ENCODE peak calls at places on chromosomes 4 and X, in ten cellular contexts. U is T-cell; S is NCI-H1092; K is ELR; X is germinal center; G is stimulated activated CD4-positive, alpha-beta T cell treated with anti-CD3 and anti-CD28 coated beads, Interleukin-2, amount 100 ng/mL, for 48 hours; D is A549; L is activated CD4-positive, alpha-beta T cell treated with anti-CD3 and anti-CD28 coated beads, Interleukin-2, amount 10 ng/mL, durations not matched to agents 7 days and 5 days; O is spleen; C is RWPE2. V is an unnamed sample.

GRCh38 chr4:105092768-105093167 is 53.9 kb upstream of the TET2 start:
- DNase-seq in U (no peak), S (no peak), K (peak; percentile 28), X (no peak), G (no peak), D (no peak), L (no peak), O (no peak), C (no peak), V (no peak)

GRCh38 chrX:9578083-9578779 is 113.4 kb downstream of the TBL1X start:
- DNase-seq in U (no peak), S (no peak), K (no peak), X (no peak), G (no peak), D (no peak), L (no peak), O (no peak), C (no peak), V (no peak)

GRCh38 chr4:37839426-37839825 is 12.9 kb downstream of the PGM2 start:
- DNase-seq in U (no peak), S (no peak), K (peak; percentile 28), X (no peak), G (no peak), D (no peak), L (no peak), O (no peak), C (no peak), V (no peak)

GRCh38 chr4:78512357-78512920 is 39.1 kb upstream of the ANXA3 start:
- DNase-seq in U (no peak), S (no peak), K (no peak), X (no peak), G (no peak), D (no peak), L (no peak), O (no peak), C (no peak), V (no peak)

GRCh38 chr4:166088576-166088975 is 215.5 kb downstream of the TLL1 start:
- DNase-seq in U (no peak), S (no peak), K (no peak), X (no peak), G (no peak), D (no peak), L (no peak), O (no peak), C (no peak), V (no peak)

GRCh38 chr4:186792994-186793393 is 69.3 kb upstream of the FAT1 start:
- DNase-seq in U (no peak), S (no peak), K (no peak), X (no peak), G (no peak), D (peak; percentile 7), L (no peak), O (no peak), C (no peak), V (no peak)

GRCh38 chrX:13732246-13733067 is 2.0 kb downstream of the TRAPPC2 start:
- DNase-seq in U (no peak), S (no peak), K (no peak), X (no peak), G (no peak), D (no peak), L (no peak), O (no peak), C (no peak), V (no peak)

GRCh38 chrX:29530520-29530919 is 684.8 kb upstream of the MAGEB2 start:
- DNase-seq in U (no peak), S (no peak), K (no peak), X (no peak), G (no peak), D (peak; percentile 10), L (no peak), O (no peak), C (no peak), V (no peak)

GRCh38 chr4:110119880-110120279 is 78.5 kb downstream of the ELOVL6 start:
- DNase-seq in U (no peak), S (no peak), K (peak; percentile 52), X (no peak), G (no peak), D (no peak), L (no peak), O (no peak), C (no peak), V (no peak)

GRCh38 chrX:132401935-132402334 is 86.9 kb downstream of the MBNL3 start:
- DNase-seq in U (no peak), S (no peak), K (no peak), X (no peak), G (no peak), D (no peak), L (no peak), O (no peak), C (no peak), V (no peak)

GRCh38 chr4:10348241-10348640 is 109.0 kb downstream of the ZNF518B start:
- DNase-seq in U (no peak), S (no peak), K (no peak), X (no peak), G (no peak), D (no peak), L (no peak), O (no peak), C (no peak), V (no peak)

GRCh38 chr4:74661427-74662171 is 132.7 kb downstream of the BTC start:
- DNase-seq in U (no peak), S (no peak), K (peak; percentile 76), X (no peak), G (no peak), D (peak; percentile 73), L (no peak), O (no peak), C (no peak), V (no peak)

GRCh38 chr4:2256156-2256731 is 5.7 kb downstream of the MXD4 start:
- DNase-seq in U (peak; percentile 21), S (no peak), K (no peak), X (no peak), G (no peak), D (no peak), L (peak; percentile 5), O (peak; percentile 77), C (peak; percentile 58), V (peak; percentile 87)

GRCh38 chr4:53813991-53814390 is 222.7 kb upstream of the LNX1 start:
- DNase-seq in U (no peak), S (no peak), K (no peak), X (no peak), G (no peak), D (no peak), L (no peak), O (no peak), C (no peak), V (no peak)

GRCh38 chr4:151100517-151100916 is 1.1 kb downstream of the RPS3A start:
- DNase-seq in U (no peak), S (no peak), K (no peak), X (no peak), G (no peak), D (no peak), L (no peak), O (no peak), C (no peak), V (no peak)

GRCh38 chrX:151019837-151020236 is 36.7 kb downstream of the HMGB3 start:
- DNase-seq in U (no peak), S (no peak), K (peak; percentile 63), X (no peak), G (no peak), D (no peak), L (no peak), O (no peak), C (no peak), V (no peak)

GRCh38 chrX:69510137-69510715 is 6.1 kb downstream of the NALF2 start:
- DNase-seq in U (no peak), S (no peak), K (no peak), X (no peak), G (no peak), D (no peak), L (no peak), O (no peak), C (no peak), V (no peak)

GRCh38 chr4:164997324-164997723 is 19.9 kb upstream of the TRIM61 start:
- DNase-seq in U (no peak), S (no peak), K (peak; percentile 24), X (no peak), G (no peak), D (peak; percentile 17), L (no peak), O (no peak), C (no peak), V (no peak)

GRCh38 chr4:26032572-26033320 is 118.7 kb downstream of the SMIM20 start:
- DNase-seq in U (no peak), S (peak; percentile 42), K (peak; percentile 57), X (no peak), G (no peak), D (no peak), L (no peak), O (no peak), C (no peak), V (no peak)

GRCh38 chr4:65223601-65224000 is 446.7 kb downstream of the EPHA5 start:
- DNase-seq in U (no peak), S (no peak), K (peak; percentile 5), X (no peak), G (no peak), D (no peak), L (no peak), O (no peak), C (no peak), V (no peak)

GRCh38 chrX:19094654-19095053 is 27.6 kb downstream of the ADGRG2 start:
- DNase-seq in U (no peak), S (no peak), K (no peak), X (no peak), G (no peak), D (no peak), L (no peak), O (no peak), C (no peak), V (no peak)

GRCh38 chr4:180219080-180219479 is 2024.1 kb upstream of the TENM3 start:
- DNase-seq in U (no peak), S (no peak), K (no peak), X (no peak), G (no peak), D (no peak), L (no peak), O (no peak), C (no peak), V (no peak)

GRCh38 chr4:181541396-181541795 is 701.8 kb upstream of the TENM3 start:
- DNase-seq in U (no peak), S (no peak), K (peak; percentile 2), X (no peak), G (no peak), D (no peak), L (no peak), O (no peak), C (no peak), V (no peak)

GRCh38 chrX:30821116-30821515 is 67.9 kb downstream of the TAB3 start:
- DNase-seq in U (no peak), S (no peak), K (peak; percentile 4), X (no peak), G (no peak), D (no peak), L (no peak), O (no peak), C (no peak), V (no peak)

GRCh38 chr4:16858275-16858752 is 40.1 kb downstream of the LDB2 start:
- DNase-seq in U (no peak), S (no peak), K (peak; percentile 92), X (no peak), G (no peak), D (no peak), L (no peak), O (no peak), C (no peak), V (no peak)

GRCh38 chr4:67546971-67547370 is 1.7 kb upstream of the CENPC start:
- DNase-seq in U (no peak), S (no peak), K (no peak), X (no peak), G (no peak), D (no peak), L (no peak), O (no peak), C (no peak), V (no peak)

GRCh38 chr4:98516042-98516440 is 142.4 kb downstream of the TSPAN5 start:
- DNase-seq in U (no peak), S (no peak), K (peak; percentile 92), X (no peak), G (no peak), D (peak; percentile 53), L (no peak), O (no peak), C (no peak), V (no peak)

GRCh38 chrX:46994096-46994495 is 81.9 kb downstream of the JADE3 start:
- DNase-seq in U (no peak), S (no peak), K (no peak), X (no peak), G (no peak), D (no peak), L (no peak), O (no peak), C (no peak), V (no peak)

V was measured in esophagus muscularis mucosa.